ENCODE peak calls at places on chromosomes 16 and 17, in seven cellular contexts. K, H, G, R, I, W and E are unnamed samples.
A peak's percentile ranks its signal among the peaks of the same experiment; 100 is the strongest.

GRCh38 chr17:63029520-63029919 is 63.5 kb downstream of the TANC2 start:
- DNase-seq in I (no peak), H (peak; percentile 85), G (no peak), K (no peak), R (no peak), W (no peak), E (peak; percentile 21)

GRCh38 chr16:30786936-30787612 is at the start of gene ZNF629:
- DNase-seq in G (peak; percentile 57), H (peak; percentile 67), W (peak; percentile 83), K (peak; percentile 77), R (peak; percentile 67), I (no peak), E (no peak)

GRCh38 chr17:78397681-78398101 is 19.2 kb downstream of the PGS1 start:
- DNase-seq in H (peak; percentile 82), R (peak; percentile 61), W (no peak), G (peak; percentile 36), I (no peak), K (no peak), E (no peak)

GRCh38 chr17:40901981-40902862 is 17.2 kb upstream of the KRT20 start:
- DNase-seq in K (peak; percentile 96), G (no peak), W (no peak), R (no peak), H (no peak), I (no peak), E (no peak)

GRCh38 chr16:87740441-87740840 is 25.3 kb downstream of the KLHDC4 start:
- DNase-seq in I (no peak), G (no peak), R (no peak), W (no peak), H (peak; percentile 92), K (no peak), E (no peak)

GRCh38 chr17:13334374-13334773 is 267.4 kb downstream of the HS3ST3A1 start:
- DNase-seq in I (no peak), K (no peak), H (no peak), R (no peak), W (no peak), G (no peak), E (no peak)

GRCh38 chr16:3021449-3022207 is 1.5 kb downstream of the TNFRSF12A start:
- DNase-seq in I (peak; percentile 85), G (peak; percentile 75), R (peak; percentile 90), H (peak; percentile 96), K (peak; percentile 72), W (peak; percentile 93), E (peak; percentile 80)

GRCh38 chr17:69012895-69013805 is 47.6 kb downstream of the ABCA9 start:
- DNase-seq in H (peak; percentile 83), I (no peak), W (no peak), R (no peak), K (no peak), G (no peak), E (no peak)

GRCh38 chr16:84484579-84485254 is 19.7 kb downstream of the MEAK7 start:
- DNase-seq in W (peak; percentile 68), R (peak; percentile 51), G (no peak), H (peak; percentile 41), K (peak; percentile 47), I (peak; percentile 66), E (peak; percentile 36)

GRCh38 chr17:65229596-65229995 is 92.4 kb downstream of the RGS9 start:
- DNase-seq in R (no peak), G (no peak), I (no peak), H (no peak), W (no peak), K (no peak), E (no peak)

GRCh38 chr17:1462164-1463112 is 6.4 kb upstream of the CRK start:
- DNase-seq in I (no peak), H (peak; percentile 60), K (no peak), R (no peak), W (no peak), G (no peak), E (no peak)
- H3K4me3 ChIP-seq in I (no peak overlapping the region), H (no peak overlapping the region), K (no peak overlapping the region), R (no peak overlapping the region), W (no peak overlapping the region), G (no peak overlapping the region), E (no peak overlapping the region)

DNA sequence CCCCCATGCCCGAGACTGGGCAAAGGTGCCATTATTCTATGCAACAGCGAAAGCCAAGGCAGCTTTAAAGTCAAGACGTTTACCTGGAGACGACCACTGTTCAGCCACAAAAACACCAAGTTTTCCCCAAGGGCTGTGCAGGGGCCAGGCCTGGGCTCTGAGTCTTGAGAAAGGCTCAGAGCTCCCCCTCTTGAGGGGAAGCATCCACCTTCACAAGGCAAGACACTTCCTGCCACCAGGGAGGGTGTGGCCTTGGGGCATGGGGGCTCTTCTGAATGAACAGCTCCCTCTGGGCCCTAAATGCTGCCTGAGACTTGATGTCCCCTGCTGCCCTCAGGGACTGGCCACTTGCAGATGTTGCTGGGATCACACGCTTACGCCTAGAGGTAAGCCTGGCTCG is 26.5 kb downstream of the PDIA2 start:
- DNase-seq in K (no peak), G (no peak), H (no peak), I (no peak), W (no peak), R (no peak), E (no peak)
- H3K27ac ChIP-seq in K (no peak overlapping the region), G (no peak overlapping the region), H (no peak overlapping the region), I (no peak overlapping the region), W (no peak overlapping the region), R (no peak overlapping the region), E (no peak overlapping the region)

GRCh38 chr17:50636804-50637195 is 2.1 kb downstream of the ABCC3 start:
- DNase-seq in G (no peak), W (no peak), I (no peak), H (no peak), K (no peak), R (no peak), E (no peak)

GRCh38 chr17:50635720-50636144 is 1.1 kb downstream of the ABCC3 start:
- DNase-seq in G (no peak), K (no peak), W (no peak), R (no peak), I (no peak), H (no peak), E (no peak)

GRCh38 chr17:50634915-50635719 is 436 bp downstream of the ABCC3 start:
- DNase-seq in H (no peak), G (no peak), R (no peak), I (no peak), W (no peak), K (no peak), E (no peak)

GRCh38 chr17:50637829-50638571 is 3.3 kb downstream of the ABCC3 start:
- DNase-seq in G (no peak), K (no peak), H (no peak), R (no peak), I (no peak), W (no peak), E (no peak)

DNA sequence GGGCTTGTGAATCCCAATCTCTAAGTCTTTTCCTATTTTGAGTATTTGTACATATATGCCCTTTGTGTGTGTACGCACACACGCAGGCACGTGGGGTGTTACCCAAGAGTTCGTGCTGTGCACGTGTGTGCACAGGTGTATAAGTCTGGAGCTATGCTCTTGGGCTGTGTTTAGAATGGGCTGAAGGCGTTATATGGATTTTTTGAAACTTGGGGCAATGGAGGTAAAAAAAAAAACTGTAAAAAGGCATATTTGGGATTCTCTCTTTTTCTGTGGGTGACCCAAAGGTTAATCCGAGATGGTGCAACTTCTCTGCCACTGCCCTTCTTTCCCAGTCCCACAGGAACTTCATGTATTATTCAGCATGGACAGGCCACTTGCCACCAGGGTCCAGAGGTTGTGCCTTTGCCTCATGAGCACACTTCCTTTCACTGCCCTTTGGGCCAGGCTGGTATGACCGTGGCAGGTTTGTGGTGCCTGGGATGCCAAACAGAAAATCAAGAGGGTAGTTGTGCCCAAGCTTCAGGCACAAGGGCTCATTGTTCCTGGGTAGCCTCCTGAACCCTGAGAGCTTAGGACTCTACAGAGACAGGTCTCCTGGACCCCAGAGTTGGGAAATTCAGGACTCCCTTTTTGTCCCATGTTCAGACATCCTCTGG is 1.6 kb downstream of the ABCC3 start:
- DNase-seq in K (no peak), R (no peak), W (no peak), H (no peak), G (no peak), I (no peak), E (no peak)
- TF ChIP-seq CTCF in K (no peak), R (no peak), W (no peak), H (no peak), G (no peak), I (no peak), E (no peak)

GRCh38 chr16:47144559-47144877 is 773 bp upstream of the NETO2 start:
- DNase-seq in H (no peak), W (no peak), R (no peak), G (no peak), K (no peak), I (no peak), E (no peak)
- H3K4me3 ChIP-seq in H (peak overlapping the region; percentile 58), W (peak overlapping the region; percentile 49), R (peak overlapping the region; percentile 74), G (peak overlapping the region; percentile 64), K (peak overlapping the region; percentile 69), I (peak overlapping the region; percentile 68), E (peak overlapping the region; percentile 63)

GRCh38 chr16:27258241-27258734 is 10.3 kb downstream of the NSMCE1 start:
- DNase-seq in I (no peak), R (no peak), K (no peak), H (peak; percentile 68), W (no peak), G (no peak), E (no peak)
- H3K27ac ChIP-seq in I (peak overlapping the region; percentile 26), R (peak overlapping the region; percentile 4), K (no peak overlapping the region), H (peak overlapping the region; percentile 30), W (peak overlapping the region; percentile 75), G (no peak overlapping the region), E (peak overlapping the region; percentile 75)

GRCh38 chr16:72836181-72836580 is 211.7 kb downstream of the ZFHX3 start:
- DNase-seq in H (no peak), K (no peak), G (no peak), R (no peak), W (no peak), I (no peak), E (no peak)

GRCh38 chr16:72836985-72837384 is 210.9 kb downstream of the ZFHX3 start:
- DNase-seq in G (no peak), I (no peak), K (no peak), W (no peak), H (no peak), R (no peak), E (no peak)

GRCh38 chr16:72838999-72839398 is 208.9 kb downstream of the ZFHX3 start:
- DNase-seq in G (no peak), R (no peak), K (no peak), H (no peak), I (no peak), W (no peak), E (no peak)

GRCh38 chr16:72840591-72841381 is 207.1 kb downstream of the ZFHX3 start:
- DNase-seq in I (no peak), K (no peak), R (no peak), H (no peak), G (no peak), W (no peak), E (no peak)

GRCh38 chr16:72837846-72838661 is 209.9 kb downstream of the ZFHX3 start:
- DNase-seq in G (no peak), R (no peak), W (no peak), H (peak; percentile 44), I (no peak), K (no peak), E (no peak)
- TF ChIP-seq CTCF in G (no peak), R (no peak), W (no peak), H (peak; percentile 21), I (no peak), K (no peak), E (peak; percentile 24)